ENCODE peak calls at places on chromosomes 11 and 22, in eight cellular contexts. R, Z, I, M, N, V, C and K are unnamed samples.

GRCh38 chr11:15471028-15471708 is 356.4 kb downstream of the INSC start:
- DNase-seq in C (no peak), R (no peak), N (no peak), V (peak; percentile 59), I (no peak), Z (no peak), M (no peak), K (no peak)

GRCh38 chr11:105226062-105226461 is 86.5 kb upstream of the CARD18 start:
- DNase-seq in R (no peak), V (no peak), N (no peak), C (no peak), M (no peak), I (no peak), Z (no peak), K (no peak)

GRCh38 chr11:59158206-59159068 is 13.5 kb upstream of the DTX4 start:
- DNase-seq in I (peak; percentile 77), M (no peak), C (peak; percentile 47), R (peak; percentile 31), V (peak; percentile 60), N (peak; percentile 45), Z (no peak), K (no peak)

GRCh38 chr11:18066626-18067025 is 20.6 kb upstream of the TPH1 start:
- DNase-seq in I (no peak), V (no peak), M (no peak), Z (no peak), N (no peak), C (no peak), R (no peak), K (no peak)

GRCh38 chr22:39106326-39106725 is 9.3 kb downstream of the APOBEC3H start:
- DNase-seq in V (no peak), R (no peak), N (no peak), I (no peak), Z (no peak), C (no peak), M (no peak), K (no peak)

GRCh38 chr11:116927163-116927772 is 89.8 kb upstream of the APOA1 start:
- DNase-seq in M (no peak), N (peak; percentile 5), I (no peak), R (peak; percentile 31), V (no peak), Z (no peak), C (no peak), K (no peak)

GRCh38 chr11:66172146-66172545 is 96.3 kb upstream of the RAB1B start:
- DNase-seq in M (no peak), N (no peak), Z (no peak), R (no peak), V (no peak), I (peak; percentile 66), C (peak; percentile 35), K (no peak)

GRCh38 chr11:126341760-126342161 is 13.7 kb upstream of the ST3GAL4 start:
- DNase-seq in Z (no peak), C (no peak), R (no peak), V (no peak), N (no peak), M (no peak), I (peak; percentile 83), K (no peak)

GRCh38 chr11:27120211-27120610 is 79.6 kb downstream of the BBOX1 start:
- DNase-seq in N (no peak), Z (no peak), V (no peak), M (no peak), I (no peak), C (no peak), R (no peak), K (no peak)

GRCh38 chr22:34997921-34998320 is 68.0 kb upstream of the ISX start:
- DNase-seq in C (no peak), N (no peak), Z (no peak), M (no peak), I (no peak), R (no peak), V (no peak), K (no peak)

GRCh38 chr22:25714739-25715138 is 27.2 kb upstream of the MYO18B start:
- DNase-seq in N (no peak), Z (no peak), V (no peak), C (no peak), R (no peak), M (no peak), I (no peak), K (no peak)

GRCh38 chr11:114259551-114259983 is 36.6 kb upstream of the NNMT start:
- DNase-seq in Z (no peak), M (no peak), N (no peak), R (no peak), C (no peak), V (no peak), I (no peak), K (no peak)

GRCh38 chr11:127338380-127339259 is 338.1 kb upstream of the KIRREL3 start:
- DNase-seq in M (no peak), Z (no peak), R (no peak), C (no peak), N (no peak), I (no peak), V (no peak), K (no peak)

GRCh38 chr22:27720860-27721259 is 80.7 kb downstream of the MN1 start:
- DNase-seq in I (no peak), M (no peak), R (no peak), Z (no peak), V (no peak), C (no peak), N (no peak), K (no peak)

GRCh38 chr22:27724181-27724580 is 77.4 kb downstream of the MN1 start:
- DNase-seq in R (no peak), I (no peak), V (no peak), Z (no peak), N (no peak), C (no peak), M (no peak), K (no peak)

GRCh38 chr22:27723708-27724107 is 77.8 kb downstream of the MN1 start:
- DNase-seq in I (no peak), V (no peak), M (no peak), C (no peak), Z (no peak), R (no peak), N (no peak), K (no peak)

GRCh38 chr22:27724706-27725105 is 76.8 kb downstream of the MN1 start:
- DNase-seq in V (no peak), I (no peak), M (no peak), C (no peak), Z (no peak), N (no peak), R (no peak), K (no peak)

GRCh38 chr22:27723150-27723549 is 78.4 kb downstream of the MN1 start:
- DNase-seq in N (no peak), M (no peak), R (no peak), I (no peak), V (no peak), Z (no peak), C (no peak), K (no peak)
- TF ChIP-seq CTCF in N (no peak), M (no peak), R (no peak), I (no peak), V (no peak), Z (peak; percentile 18), C (peak; percentile 13), K (peak; percentile 16)

GRCh38 chr11:109731451-109731850 is 309.5 kb downstream of the C11orf87 start:
- DNase-seq in M (no peak), Z (no peak), R (no peak), N (no peak), I (peak; percentile 29), C (no peak), V (no peak), K (no peak)

GRCh38 chr11:109730669-109731068 is 308.7 kb downstream of the C11orf87 start:
- DNase-seq in C (no peak), N (no peak), I (no peak), M (no peak), Z (no peak), V (no peak), R (no peak), K (no peak)

GRCh38 chr11:109728056-109728455 is 306.1 kb downstream of the C11orf87 start:
- DNase-seq in Z (no peak), V (peak; percentile 25), R (no peak), C (peak; percentile 40), M (no peak), I (no peak), N (no peak), K (no peak)

GRCh38 chr11:109729761-109730160 is 307.8 kb downstream of the C11orf87 start:
- DNase-seq in M (no peak), V (peak; percentile 50), N (no peak), C (no peak), Z (no peak), R (no peak), I (no peak), K (no peak)

DNA sequence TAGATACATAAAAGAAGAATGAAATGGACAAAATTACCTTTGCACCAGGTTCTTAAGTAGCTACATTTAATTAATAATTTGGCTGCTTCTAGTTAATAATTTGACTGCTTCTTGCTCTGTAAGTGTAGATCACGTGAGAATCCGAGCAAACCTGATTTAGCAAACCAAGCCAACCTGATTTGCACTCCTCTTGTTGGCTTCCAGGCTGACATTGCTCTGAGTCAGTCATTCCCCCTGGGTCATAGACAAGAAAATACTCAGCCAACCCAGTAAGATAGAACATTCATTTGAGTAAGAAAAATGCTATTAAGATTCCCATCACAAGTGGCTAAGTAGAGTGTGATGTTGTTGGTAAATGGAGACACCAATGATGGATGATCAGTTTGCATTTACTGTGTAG is 304.1 kb downstream of the C11orf87 start:
- DNase-seq in N (no peak), R (no peak), I (no peak), M (no peak), V (no peak), C (no peak), Z (no peak), K (no peak)
- TF ChIP-seq CTCF in N (no peak), R (no peak), I (no peak), M (no peak), V (no peak), C (no peak), Z (no peak), K (no peak)

GRCh38 chr22:20186871-20187546 is 36.2 kb upstream of the CCDC188 start:
- DNase-seq in N (no peak), C (no peak), I (no peak), V (no peak), M (no peak), Z (no peak), R (no peak), K (no peak)

GRCh38 chr22:20185750-20186149 is 34.9 kb upstream of the CCDC188 start:
- DNase-seq in V (no peak), I (no peak), N (no peak), R (no peak), C (no peak), Z (no peak), M (no peak), K (no peak)

GRCh38 chr22:20187777-20188566 is 37.1 kb upstream of the CCDC188 start:
- DNase-seq in I (no peak), Z (no peak), R (no peak), C (no peak), M (no peak), V (no peak), N (no peak), K (no peak)

GRCh38 chr22:20184501-20185145 is 33.8 kb upstream of the CCDC188 start:
- DNase-seq in V (no peak), M (no peak), I (no peak), Z (no peak), C (no peak), R (no peak), N (no peak), K (no peak)

GRCh38 chr22:20186183-20186870 is 35.5 kb upstream of the CCDC188 start:
- DNase-seq in C (no peak), V (no peak), I (no peak), R (no peak), N (no peak), M (no peak), Z (no peak), K (no peak)
- TF ChIP-seq CTCF in C (peak; percentile 36), V (no peak), I (peak; percentile 5), R (no peak), N (no peak), M (no peak), Z (no peak), K (peak; percentile 31)

GRCh38 chr22:26979294-26979693 is 321.9 kb downstream of the MIAT start:
- DNase-seq in I (peak; percentile 1), Z (no peak), M (peak; percentile 32), R (no peak), N (no peak), V (no peak), C (no peak), K (no peak)
- TF ChIP-seq CTCF in I (no peak), Z (no peak), M (no peak), R (no peak), N (no peak), V (no peak), C (no peak), K (no peak)